ENCODE peak calls at places on chromosomes 12 and 14, in six cellular contexts. Y is CD4-positive, CD25-positive, alpha-beta regulatory T cell; Z is CD8-positive, alpha-beta memory T cell; T is mesenchymal stem cell; A is tibial artery; S is MG63. B is an unnamed sample.
A peak's percentile ranks its signal among the peaks of the same experiment; 100 is the strongest.

GRCh38 chr14:53670701-53671100 is 285.9 kb downstream of the BMP4 start:
- DNase-seq in A (no peak), S (peak; percentile 0), Z (no peak), T (peak; percentile 92), Y (no peak), B (peak; percentile 9)

GRCh38 chr12:124545508-124546418 is 21.6 kb downstream of the NCOR2 start:
- DNase-seq in T (peak; percentile 98), A (no peak), Z (no peak), S (peak; percentile 52), Y (no peak), B (no peak)

GRCh38 chr12:116838395-116838794 is 42.8 kb downstream of the HRK start:
- DNase-seq in T (no peak), Y (no peak), A (no peak), Z (no peak), S (no peak), B (no peak)

GRCh38 chr12:64669270-64669842 is 59.1 kb downstream of the RASSF3 start:
- DNase-seq in T (peak; percentile 76), S (no peak), Z (peak; percentile 70), Y (peak; percentile 82), A (peak; percentile 79), B (peak; percentile 93)

GRCh38 chr12:97560359-97560758 is 97.8 kb downstream of the RMST start:
- DNase-seq in A (no peak), T (no peak), Y (no peak), Z (no peak), S (no peak), B (no peak)

GRCh38 chr12:88723219-88723618 is 142.9 kb upstream of the KITLG start:
- DNase-seq in S (no peak), A (no peak), T (no peak), Y (no peak), Z (no peak), B (no peak)

GRCh38 chr12:132986885-132987225 is 688 bp downstream of the ZNF26 start:
- DNase-seq in A (no peak), T (no peak), Z (no peak), S (no peak), Y (no peak), B (no peak)

GRCh38 chr12:118357327-118358007 is 15.2 kb downstream of the TAOK3 start:
- DNase-seq in Y (peak; percentile 63), S (no peak), Z (peak; percentile 67), T (peak; percentile 66), A (no peak), B (peak; percentile 81)

GRCh38 chr12:19869413-19869812 is 430.1 kb downstream of the AEBP2 start:
- DNase-seq in T (no peak), A (no peak), Y (no peak), S (no peak), Z (no peak), B (no peak)

GRCh38 chr12:106801167-106801708 is 26.8 kb downstream of the RIC8B start:
- DNase-seq in S (no peak), Z (no peak), Y (no peak), A (no peak), T (no peak), B (no peak)

GRCh38 chr12:113144771-113145170 is 4.8 kb upstream of the CFAP73 start:
- DNase-seq in Z (no peak), S (no peak), T (no peak), A (no peak), Y (no peak), B (no peak)

GRCh38 chr12:53388932-53389331 is 9.0 kb downstream of the SP1 start:
- DNase-seq in Y (no peak), T (no peak), Z (no peak), S (no peak), A (no peak), B (no peak)

GRCh38 chr14:99599440-99599839 is 4.6 kb downstream of the CCDC85C start:
- DNase-seq in Z (no peak), T (no peak), Y (no peak), A (no peak), S (no peak), B (no peak)

GRCh38 chr14:92676448-92677086 is 71.9 kb downstream of the LGMN start:
- DNase-seq in T (no peak), A (no peak), Y (no peak), S (no peak), Z (no peak), B (no peak)

GRCh38 chr12:2177003-2177402 is 124.2 kb downstream of the CACNA1C start:
- DNase-seq in S (no peak), T (no peak), A (no peak), Y (no peak), Z (no peak), B (no peak)

GRCh38 chr12:131909596-131910219 is 15.3 kb downstream of the ULK1 start:
- DNase-seq in A (peak; percentile 62), Z (no peak), S (no peak), Y (no peak), T (no peak), B (no peak)

GRCh38 chr14:74946659-74947281 is 8.6 kb downstream of the PGF start:
- DNase-seq in T (no peak), A (peak; percentile 82), S (no peak), Z (no peak), Y (no peak), B (no peak)

GRCh38 chr12:58888131-58888783 is 32.0 kb downstream of the LRIG3 start:
- DNase-seq in Z (no peak), A (peak; percentile 72), T (no peak), S (peak; percentile 79), Y (no peak), B (no peak)

GRCh38 chr14:91019673-91020072 is 40.8 kb downstream of the RPS6KA5 start:
- DNase-seq in Y (no peak), S (no peak), Z (no peak), T (no peak), A (no peak), B (no peak)

GRCh38 chr12:52833922-52834726 is at the start of gene KRT79:
- DNase-seq in A (no peak), Z (no peak), Y (no peak), T (no peak), S (no peak), B (no peak)

GRCh38 chr12:133080051-133080618 is 588 bp upstream of the ZNF140 start:
- DNase-seq in S (peak; percentile 48), Z (peak; percentile 97), A (peak; percentile 99), Y (peak; percentile 97), T (peak; percentile 100), B (no peak)

GRCh38 chr14:103052407-103052806 is 4.9 kb downstream of the CDC42BPB start:
- DNase-seq in T (no peak), Z (no peak), A (no peak), S (no peak), Y (no peak), B (no peak)

GRCh38 chr14:23442721-23443356 is 7.4 kb upstream of the MYH7 start:
- DNase-seq in S (no peak), Y (no peak), A (peak; percentile 38), T (no peak), Z (no peak), B (no peak)

GRCh38 chr12:91215940-91216454 is 33.4 kb upstream of the DCN start:
- DNase-seq in Y (no peak), T (peak; percentile 48), S (no peak), Z (no peak), A (no peak), B (no peak)

GRCh38 chr12:6095269-6095668 is 29.2 kb downstream of the VWF start:
- DNase-seq in Y (no peak), Z (no peak), S (no peak), A (peak; percentile 11), T (no peak), B (no peak)

GRCh38 chr14:31419179-31420012 is 954 bp downstream of the HEATR5A start:
- DNase-seq in S (no peak), T (peak; percentile 68), Z (no peak), Y (no peak), A (no peak), B (no peak)
- H3K4me3 ChIP-seq in S (peak overlapping the region; percentile 86), T (peak overlapping the region; percentile 97), Z (peak overlapping the region; percentile 93), Y (peak overlapping the region; percentile 88), A (peak overlapping the region; percentile 88), B (peak overlapping the region; percentile 95)

DNA sequence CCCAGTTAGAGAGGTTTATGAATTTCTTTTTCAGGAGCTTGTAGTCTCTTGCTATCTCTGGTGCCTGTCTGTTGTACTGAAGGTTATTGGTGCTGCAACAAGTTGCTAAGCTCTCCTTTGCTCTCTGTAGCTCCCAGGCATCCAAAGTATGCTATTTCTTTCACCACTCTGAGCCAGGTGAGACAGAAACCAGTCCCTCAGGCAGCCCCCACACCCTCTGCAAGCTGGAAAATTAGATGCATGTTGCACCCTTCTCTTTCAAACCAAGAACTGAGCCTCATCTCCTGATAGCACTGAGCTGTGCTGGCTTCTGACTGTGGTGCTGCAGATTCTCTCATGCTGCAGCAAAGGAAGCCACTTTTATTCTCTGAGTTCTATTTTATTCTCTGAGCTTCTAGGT is 9.6 kb upstream of the TRIM9 start:
- DNase-seq in S (no peak), T (no peak), A (no peak), Z (no peak), Y (no peak), B (no peak)
- H3K4me3 ChIP-seq in S (no peak overlapping the region), T (no peak overlapping the region), A (no peak overlapping the region), Z (no peak overlapping the region), Y (no peak overlapping the region), B (no peak overlapping the region)

GRCh38 chr12:47209014-47209413 is 129.3 kb upstream of the AMIGO2 start:
- DNase-seq in A (no peak), Z (no peak), Y (no peak), T (no peak), S (no peak), B (no peak)

GRCh38 chr12:47207829-47208248 is 128.1 kb upstream of the AMIGO2 start:
- DNase-seq in T (no peak), Y (peak; percentile 50), S (no peak), Z (no peak), A (no peak), B (peak; percentile 79)

GRCh38 chr12:47205532-47206449 is 126.0 kb upstream of the AMIGO2 start:
- DNase-seq in S (no peak), Y (no peak), A (no peak), Z (no peak), T (no peak), B (no peak)

GRCh38 chr12:47207005-47207717 is 127.4 kb upstream of the AMIGO2 start:
- DNase-seq in T (no peak), Z (peak; percentile 59), A (no peak), S (no peak), Y (peak; percentile 42), B (peak; percentile 92)

GRCh38 chr12:47206450-47206830 is 126.7 kb upstream of the AMIGO2 start:
- DNase-seq in Z (no peak), T (no peak), A (no peak), S (no peak), Y (no peak), B (no peak)
- H3K4me3 ChIP-seq in Z (peak overlapping the region; percentile 44), T (no peak overlapping the region), A (no peak overlapping the region), S (no peak overlapping the region), Y (peak overlapping the region; percentile 79), B (no peak overlapping the region)

GRCh38 chr12:41932028-41932427 is 212.6 kb downstream of the GXYLT1 start:
- DNase-seq in T (no peak), Z (no peak), A (no peak), Y (no peak), S (no peak), B (no peak)
- H3K4me3 ChIP-seq in T (no peak overlapping the region), Z (no peak overlapping the region), A (peak overlapping the region; percentile 55), Y (no peak overlapping the region), S (no peak overlapping the region), B (no peak overlapping the region)

B was measured in Jurkat, Clone E6-1.